ENCODE peak calls at places on chromosome 1, in four cellular contexts. W, Z, V and H are unnamed samples.

GRCh38 chr1:17218939-17219338 is 14.0 kb downstream of the PADI1 start:
- DNase-seq in W (no peak), V (no peak), Z (no peak), H (no peak)

GRCh38 chr1:245614986-245615385 is 460.2 kb downstream of the KIF26B start:
- DNase-seq in W (no peak), Z (no peak), V (no peak), H (no peak)

GRCh38 chr1:116950497-116951174 is 40.9 kb downstream of the PTGFRN start:
- DNase-seq in W (no peak), V (no peak), Z (no peak), H (no peak)

GRCh38 chr1:177301425-177302124 is 130.8 kb downstream of the BRINP2 start:
- DNase-seq in W (no peak), V (no peak), Z (no peak), H (no peak)

GRCh38 chr1:6614953-6615785 is 1.6 kb downstream of the PHF13 start:
- DNase-seq in V (peak; percentile 30), W (peak; percentile 29), Z (peak; percentile 85), H (no peak)

GRCh38 chr1:175563556-175563955 is 179.8 kb downstream of the TNR start:
- DNase-seq in V (no peak), W (no peak), Z (no peak), H (no peak)

GRCh38 chr1:180131510-180131909 is 23.2 kb upstream of the QSOX1 start:
- DNase-seq in Z (peak; percentile 92), W (no peak), V (no peak), H (no peak)

GRCh38 chr1:11749203-11749689 is 12.7 kb upstream of the C1orf167 start:
- DNase-seq in V (peak; percentile 56), W (peak; percentile 43), Z (peak; percentile 63), H (no peak)

GRCh38 chr1:2290595-2291510 is 62.7 kb downstream of the SKI start:
- DNase-seq in W (peak; percentile 78), V (peak; percentile 86), Z (peak; percentile 99), H (peak; percentile 72)

GRCh38 chr1:26259005-26259404 is 20.9 kb upstream of the SH3BGRL3 start:
- DNase-seq in V (no peak), W (no peak), Z (no peak), H (no peak)

GRCh38 chr1:26263212-26263611 is 16.7 kb upstream of the SH3BGRL3 start:
- DNase-seq in W (no peak), V (no peak), Z (no peak), H (no peak)

GRCh38 chr1:26254404-26254803 is 20.4 kb downstream of the CEP85 start:
- DNase-seq in W (no peak), V (no peak), Z (no peak), H (no peak)

GRCh38 chr1:26265405-26265804 is 14.5 kb upstream of the SH3BGRL3 start:
- DNase-seq in Z (no peak), W (no peak), V (no peak), H (no peak)

DNA sequence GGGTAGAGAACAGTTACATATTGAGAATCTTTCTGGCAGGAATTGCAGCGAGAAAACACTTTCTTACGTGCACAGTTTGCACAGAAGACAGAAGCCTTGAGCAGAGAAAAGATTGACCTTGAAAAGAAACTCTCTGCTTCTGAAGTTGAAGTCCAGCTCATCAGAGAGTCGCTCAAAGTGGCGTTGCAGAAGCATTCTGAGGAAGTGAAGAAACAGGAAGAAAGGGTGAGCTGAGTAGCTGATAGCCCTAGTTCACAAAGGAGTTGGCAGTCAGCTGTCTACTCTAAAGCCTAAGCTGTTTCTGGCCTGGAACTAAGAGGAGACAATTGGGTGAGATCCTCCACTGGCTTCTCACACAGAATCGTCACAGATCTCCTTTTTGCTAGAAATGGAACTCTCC is 20.3 kb upstream of the SH3BGRL3 start:
- DNase-seq in V (no peak), W (no peak), Z (no peak), H (no peak)
- H3K27ac ChIP-seq in V (no peak overlapping the region), W (peak overlapping the region; percentile 75), Z (no peak overlapping the region), H (no peak overlapping the region)

GRCh38 chr1:192890134-192890533 is 81.3 kb downstream of the RGS2 start:
- DNase-seq in V (no peak), W (no peak), Z (no peak), H (no peak)

GRCh38 chr1:192887426-192887825 is 78.6 kb downstream of the RGS2 start:
- DNase-seq in V (no peak), Z (no peak), W (no peak), H (no peak)

GRCh38 chr1:192884241-192884640 is 75.4 kb downstream of the RGS2 start:
- DNase-seq in Z (no peak), V (no peak), W (no peak), H (no peak)

GRCh38 chr1:192892934-192893333 is 84.1 kb downstream of the RGS2 start:
- DNase-seq in W (no peak), V (peak; percentile 31), Z (no peak), H (no peak)

GRCh38 chr1:192889082-192889481 is 80.2 kb downstream of the RGS2 start:
- DNase-seq in V (no peak), Z (no peak), W (no peak), H (no peak)
- H3K27ac ChIP-seq in V (no peak overlapping the region), Z (no peak overlapping the region), W (no peak overlapping the region), H (no peak overlapping the region)

DNA sequence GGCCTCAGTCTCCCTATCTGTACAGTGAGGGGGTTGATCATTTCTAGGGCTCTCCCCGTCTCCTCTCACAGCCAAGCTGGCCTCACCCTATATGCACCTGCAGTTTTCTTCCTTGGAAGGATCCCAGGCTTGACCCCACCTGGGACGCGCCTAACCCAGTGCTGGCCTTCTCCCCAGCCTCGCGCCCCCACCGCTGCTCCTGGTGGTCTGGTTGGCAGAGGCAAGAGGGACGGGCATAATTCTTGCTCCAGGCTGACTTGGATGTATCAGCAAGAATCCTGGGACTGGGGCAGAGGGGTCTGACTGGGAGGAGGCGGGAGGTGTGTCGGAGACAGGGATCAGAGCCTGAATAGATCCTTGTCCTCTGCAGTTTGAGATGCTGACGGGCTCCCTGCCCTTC is 25.2 kb downstream of the RPS6KA1 start:
- DNase-seq in W (no peak), V (no peak), Z (no peak), H (no peak)
- H3K27ac ChIP-seq in W (no peak overlapping the region), V (peak overlapping the region; percentile 39), Z (no peak overlapping the region), H (no peak overlapping the region)

GRCh38 chr1:160255761-160256300 is 6.5 kb downstream of the DCAF8 start:
- DNase-seq in V (no peak), W (no peak), Z (no peak), H (no peak)

GRCh38 chr1:160260436-160261382 is 1.6 kb downstream of the DCAF8 start:
- DNase-seq in Z (peak; percentile 78), V (peak; percentile 25), W (no peak), H (no peak)

GRCh38 chr1:160257411-160258015 is 4.8 kb downstream of the DCAF8 start:
- DNase-seq in Z (no peak), V (no peak), W (no peak), H (no peak)

GRCh38 chr1:160256396-160257046 is 5.8 kb downstream of the DCAF8 start:
- DNase-seq in W (no peak), V (peak; percentile 70), Z (peak; percentile 68), H (no peak)

GRCh38 chr1:160258177-160258798 is 4.1 kb downstream of the DCAF8 start:
- DNase-seq in Z (no peak), W (no peak), V (no peak), H (no peak)
- H3K27ac ChIP-seq in Z (no peak overlapping the region), W (peak overlapping the region; percentile 96), V (peak overlapping the region; percentile 37), H (no peak overlapping the region)

GRCh38 chr1:25806418-25806817 is 6.4 kb downstream of the SELENON start:
- DNase-seq in W (peak; percentile 60), V (no peak), Z (peak; percentile 97), H (no peak)

GRCh38 chr1:25808481-25809244 is 8.7 kb downstream of the SELENON start:
- DNase-seq in Z (peak; percentile 34), V (no peak), W (no peak), H (no peak)

GRCh38 chr1:25809283-25809926 is 9.4 kb downstream of the SELENON start:
- DNase-seq in Z (peak; percentile 53), W (no peak), V (no peak), H (no peak)

GRCh38 chr1:25805863-25806225 is 5.9 kb downstream of the SELENON start:
- DNase-seq in Z (peak; percentile 96), V (no peak), W (no peak), H (no peak)

DNA sequence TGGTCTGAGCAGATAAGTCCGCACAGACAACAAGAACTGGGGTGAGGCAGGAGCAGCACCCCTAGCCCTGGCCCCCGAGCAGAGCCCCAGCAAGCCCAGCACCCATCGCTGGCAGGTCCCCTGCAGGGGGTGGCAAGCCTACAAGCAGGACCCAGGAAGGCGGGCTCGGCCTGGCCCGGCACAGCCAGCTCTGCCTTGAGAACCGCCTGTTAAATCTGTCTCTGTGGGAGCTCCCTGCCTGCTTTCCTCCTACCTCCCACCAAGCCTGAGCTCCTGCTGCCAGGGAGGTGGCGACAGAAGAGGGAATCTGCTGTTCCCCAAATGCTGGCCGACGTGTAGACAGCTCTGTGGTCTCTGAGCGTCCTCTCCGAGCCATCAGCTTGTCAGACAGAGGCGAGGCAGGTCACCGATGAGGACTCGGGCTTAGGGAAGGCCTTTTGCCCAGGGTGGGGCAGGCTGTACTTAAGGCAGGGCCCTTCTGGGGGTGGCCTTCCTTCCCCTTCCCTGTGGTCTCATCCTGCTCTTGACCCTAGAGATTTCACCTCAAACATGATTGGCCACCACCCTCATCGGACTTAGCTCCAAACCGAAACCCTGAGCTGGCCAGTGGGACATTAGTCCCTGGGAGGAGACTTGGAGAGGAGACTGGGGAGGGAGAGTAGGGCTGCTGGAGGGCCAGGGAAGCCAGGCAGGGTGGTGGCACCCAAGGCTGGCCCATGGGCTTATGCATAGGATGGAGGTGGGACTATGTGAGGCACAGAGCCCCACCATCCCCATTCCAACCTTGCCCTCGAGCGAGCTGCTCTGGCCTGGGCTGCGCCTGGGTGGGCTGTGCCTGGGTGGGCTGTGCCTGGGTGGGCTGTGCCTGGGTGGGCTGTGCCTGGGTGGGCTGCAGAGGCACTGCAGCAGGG is 7.7 kb downstream of the SELENON start:
- DNase-seq in V (no peak), W (no peak), Z (peak; percentile 78), H (no peak)
- H3K27ac ChIP-seq in V (no peak overlapping the region), W (peak overlapping the region; percentile 69), Z (no peak overlapping the region), H (no peak overlapping the region)